ENCODE peak calls at places on chromosomes 1 and 21, in nine cellular contexts. Y is transverse colon, T is adrenal gland, K is ovary, U is lower leg skin, O is tibial nerve, H is spleen, A is prostate gland, J is thyroid gland. W is an unnamed sample.

GRCh38 chr1:110639724-110640386 is 33.7 kb upstream of the KCNA2 start:
- DNase-seq in O (no peak), T (no peak), Y (no peak), A (no peak), H (no peak), U (no peak), J (no peak), K (no peak), W (no peak)

GRCh38 chr1:109185357-109185756 is 28.4 kb upstream of the SARS1 start:
- DNase-seq in K (no peak), A (peak; percentile 72), Y (no peak), O (no peak), J (peak; percentile 57), H (no peak), U (no peak), T (no peak), W (no peak)

GRCh38 chr1:32830092-32830852 is 12.8 kb downstream of the S100PBP start:
- DNase-seq in H (no peak), A (no peak), K (no peak), U (no peak), Y (no peak), T (no peak), J (no peak), O (no peak), W (no peak)

GRCh38 chr1:244242446-244242845 is 191.4 kb downstream of the ZBTB18 start:
- DNase-seq in J (no peak), T (no peak), A (no peak), K (no peak), O (no peak), Y (no peak), U (no peak), H (no peak), W (no peak)

GRCh38 chr21:29299906-29300546 is 1.3 kb downstream of the BACH1 start:
- DNase-seq in Y (peak; percentile 57), J (peak; percentile 32), T (peak; percentile 74), O (peak; percentile 40), A (peak; percentile 29), K (peak; percentile 25), H (peak; percentile 86), U (peak; percentile 64), W (peak; percentile 40)

GRCh38 chr1:198530964-198531363 is 9.5 kb downstream of the ATP6V1G3 start:
- DNase-seq in K (no peak), O (no peak), A (no peak), U (no peak), J (no peak), H (no peak), T (no peak), Y (no peak), W (no peak)

GRCh38 chr1:99441234-99442095 is 177.2 kb downstream of the PLPPR4 start:
- DNase-seq in K (no peak), U (no peak), H (no peak), J (no peak), O (no peak), T (no peak), Y (no peak), A (no peak), W (no peak)

GRCh38 chr1:63322944-63323865 is 838 bp downstream of the FOXD3 start:
- DNase-seq in A (no peak), U (no peak), K (no peak), O (no peak), H (peak; percentile 85), Y (peak; percentile 31), T (no peak), J (no peak), W (peak; percentile 37)

GRCh38 chr1:24095140-24095859 is 16.6 kb downstream of the MYOM3 start:
- DNase-seq in O (no peak), U (no peak), T (no peak), Y (no peak), A (no peak), K (no peak), J (no peak), H (no peak), W (no peak)

GRCh38 chr21:27126140-27126539 is 159.3 kb upstream of the ADAMTS5 start:
- DNase-seq in U (no peak), Y (no peak), A (no peak), T (no peak), J (no peak), K (no peak), H (no peak), O (no peak), W (no peak)

GRCh38 chr1:86753700-86754099 is 49.3 kb downstream of the SH3GLB1 start:
- DNase-seq in H (no peak), T (no peak), A (no peak), O (no peak), Y (no peak), J (no peak), K (no peak), U (no peak), W (no peak)

GRCh38 chr1:187078916-187079315 is 250.2 kb downstream of the PLA2G4A start:
- DNase-seq in T (no peak), A (no peak), O (no peak), H (no peak), U (no peak), K (no peak), J (no peak), Y (no peak), W (no peak)

GRCh38 chr1:79662596-79662995 is 656.1 kb upstream of the ADGRL4 start:
- DNase-seq in J (no peak), T (no peak), H (no peak), K (no peak), Y (no peak), A (no peak), O (no peak), U (no peak), W (no peak)

GRCh38 chr1:79657916-79658662 is 651.6 kb upstream of the ADGRL4 start:
- DNase-seq in O (no peak), A (no peak), U (no peak), J (no peak), Y (no peak), H (no peak), T (no peak), K (no peak), W (no peak)

GRCh38 chr1:79663916-79664315 is 657.4 kb upstream of the ADGRL4 start:
- DNase-seq in U (no peak), K (no peak), T (no peak), J (no peak), O (no peak), H (no peak), A (no peak), Y (no peak), W (no peak)

GRCh38 chr1:79655876-79656275 is 649.3 kb upstream of the ADGRL4 start:
- DNase-seq in T (no peak), J (no peak), K (no peak), O (no peak), Y (no peak), H (no peak), U (no peak), A (no peak), W (no peak)

DNA sequence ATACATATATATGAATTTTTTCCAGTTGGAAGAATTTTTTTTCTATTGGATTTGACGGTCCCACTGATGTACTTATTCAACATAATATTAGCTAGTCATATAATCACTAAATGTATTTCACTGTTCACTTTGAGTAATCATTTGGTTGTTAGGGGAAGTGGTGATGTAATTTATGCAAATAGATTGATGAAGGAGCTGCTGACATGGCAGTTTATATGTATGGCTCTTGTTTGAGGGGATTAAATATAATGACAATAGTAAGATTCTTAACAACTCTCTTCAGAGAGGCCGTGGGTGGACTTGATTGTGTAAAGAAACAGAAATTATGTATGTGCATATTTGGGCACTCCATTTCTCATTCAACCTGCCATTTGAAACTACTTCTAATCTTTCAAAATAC is 653.6 kb upstream of the ADGRL4 start:
- DNase-seq in T (no peak), J (no peak), H (no peak), K (no peak), Y (no peak), O (no peak), A (no peak), U (no peak), W (no peak)
- TF ChIP-seq POLR2A in T (no peak), J (no peak), H (no peak), K (no peak), Y (no peak), O (no peak), A (no peak), U (no peak), W (no peak)

GRCh38 chr1:229406798-229407197 is 27.1 kb downstream of the ACTA1 start:
- DNase-seq in H (no peak), U (no peak), A (no peak), Y (peak; percentile 22), J (peak; percentile 9), T (no peak), K (no peak), O (no peak), W (no peak)

GRCh38 chr1:229408458-229409037 is 25.3 kb downstream of the ACTA1 start:
- DNase-seq in H (no peak), U (no peak), T (peak; percentile 85), J (no peak), Y (no peak), A (no peak), K (no peak), O (no peak), W (no peak)

GRCh38 chr1:229409616-229410369 is 24.1 kb downstream of the ACTA1 start:
- DNase-seq in O (no peak), Y (no peak), J (no peak), U (no peak), K (no peak), T (no peak), A (no peak), H (no peak), W (peak; percentile 40)

GRCh38 chr1:229410370-229410691 is 23.6 kb downstream of the ACTA1 start:
- DNase-seq in K (no peak), Y (no peak), A (no peak), O (no peak), U (no peak), H (no peak), T (no peak), J (no peak), W (no peak)

GRCh38 chr1:229407206-229408026 is 26.5 kb downstream of the ACTA1 start:
- DNase-seq in K (no peak), T (no peak), Y (no peak), A (no peak), H (no peak), O (no peak), J (no peak), U (no peak), W (no peak)
- H3K4me3 ChIP-seq in K (peak overlapping the region; percentile 10), T (no peak overlapping the region), Y (no peak overlapping the region), A (peak overlapping the region; percentile 23), H (peak overlapping the region; percentile 32), O (peak overlapping the region; percentile 27), J (no peak overlapping the region), U (no peak overlapping the region), W (no peak overlapping the region)

DNA sequence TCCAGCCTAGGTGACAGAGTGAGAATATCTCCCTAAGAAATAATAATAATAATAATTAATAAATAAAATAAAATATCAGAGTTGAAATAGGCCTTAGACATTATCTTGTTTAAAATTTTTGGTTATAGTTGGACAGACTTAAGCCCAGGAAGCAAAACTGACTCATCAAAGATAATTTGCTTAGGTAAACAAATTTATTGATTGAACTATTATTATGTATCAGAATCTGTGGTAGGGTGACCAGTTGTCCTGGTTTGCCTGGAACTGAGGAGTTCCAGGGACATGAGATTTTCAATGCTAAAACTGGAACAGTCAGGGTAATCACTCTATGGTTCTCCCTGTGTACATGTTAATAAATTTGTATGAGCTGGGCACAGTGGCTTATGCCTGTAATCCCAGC is 47.8 kb upstream of the RNF11 start:
- DNase-seq in O (no peak), Y (no peak), H (no peak), T (no peak), J (no peak), A (no peak), K (no peak), U (no peak), W (no peak)
- TF ChIP-seq POLR2A in O (no peak), Y (no peak), H (no peak), T (no peak), J (no peak), A (no peak), K (no peak), U (no peak), W (no peak)

GRCh38 chr21:41321211-41321907 is 4.8 kb downstream of the FAM3B start:
- DNase-seq in Y (no peak), O (no peak), H (no peak), J (no peak), A (no peak), K (no peak), U (no peak), T (no peak), W (no peak)
- H3K4me3 ChIP-seq in Y (no peak overlapping the region), O (no peak overlapping the region), H (no peak overlapping the region), J (no peak overlapping the region), A (no peak overlapping the region), K (no peak overlapping the region), U (no peak overlapping the region), T (no peak overlapping the region), W (no peak overlapping the region)

W was measured in body of pancreas.